ENCODE peak calls at places on chromosome X, in ten cellular contexts. E is left lung, B is IMR-90, T is heart right ventricle, N is HCT116, P is pancreas, D is lower lobe of right lung, Q is heart left ventricle, Y is psoas muscle, R is PC-3. K is an unnamed sample. For H3K4me1 and H3K36me3, the result is how much of the 10 kb centered on the place peaks cover.

GRCh38 chrX:96982159-96982558 is 98.5 kb downstream of the RPA4 start:
- ATAC-seq in T (no peak), B (no peak), Q (peak), E (no peak), R (no peak), P (no peak), Y (no peak), N (no peak), D (no peak), K (no peak)

GRCh38 chrX:37912797-37913196 is 65.4 kb upstream of the DYNLT3 start:
- ATAC-seq in R (peak), P (no peak), N (peak), T (no peak), E (no peak), D (no peak), Q (no peak), Y (no peak), B (no peak), K (no peak)

GRCh38 chrX:111519215-111519614 is 7.8 kb downstream of the SERTM2 start:
- ATAC-seq in R (no peak), B (no peak), T (no peak), E (no peak), N (no peak), P (no peak), Y (no peak), D (no peak), Q (no peak), K (no peak)

GRCh38 chrX:10414106-10414824 is 206.1 kb downstream of the MID1 start:
- ATAC-seq in D (no peak), Y (no peak), E (no peak), R (no peak), P (no peak), Q (no peak), B (no peak), N (no peak), T (no peak), K (no peak)

GRCh38 chrX:111645607-111646006 is 35.4 kb upstream of the ALG13 start:
- ATAC-seq in B (no peak), Q (no peak), R (no peak), E (no peak), Y (no peak), N (no peak), P (no peak), T (no peak), D (no peak), K (no peak)

GRCh38 chrX:11366998-11367595 is 73.9 kb downstream of the AMELX start:
- ATAC-seq in B (no peak), D (no peak), E (no peak), T (no peak), R (no peak), P (no peak), Q (no peak), N (no peak), Y (no peak), K (no peak)

GRCh38 chrX:124415115-124415798 is 68.9 kb downstream of the SH2D1A start:
- ATAC-seq in Y (no peak), N (no peak), Q (no peak), B (no peak), D (no peak), R (no peak), P (no peak), T (no peak), E (no peak), K (no peak)

GRCh38 chrX:141278306-141278705 is 36.0 kb upstream of the SPANXC start:
- ATAC-seq in Y (no peak), Q (no peak), D (peak), R (peak), T (no peak), E (peak), N (no peak), P (peak), B (peak), K (no peak)

GRCh38 chrX:45743081-45743533 is 542.4 kb upstream of the DIPK2B start:
- ATAC-seq in T (no peak), R (peak), N (peak), P (no peak), B (peak), D (peak), Q (no peak), E (no peak), Y (no peak), K (no peak)

GRCh38 chrX:68696267-68696666 is 48.8 kb downstream of the STARD8 start:
- ATAC-seq in T (no peak), B (no peak), Y (no peak), P (no peak), Q (no peak), R (no peak), N (no peak), E (no peak), D (no peak), K (no peak)
- H3K4me1 ChIP-seq in T (under half), B (under half), Y (under half), P (under half), Q (under half), R (under half), N (under half), E (under half), D (under half), K (under half)

GRCh38 chrX:71514367-71515038 is 18.4 kb upstream of the OGT start:
- ATAC-seq in Y (peak), E (no peak), R (peak), P (no peak), Q (peak), B (no peak), D (no peak), T (peak), N (no peak), K (no peak)
- TF ChIP-seq CTCF in Y (no peak), E (no peak), R (no peak), P (no peak), Q (no peak), B (no peak), D (no peak), T (no peak), N (no peak), K (no peak)

GRCh38 chrX:24208494-24209240 is 59.1 kb downstream of the ZFX start:
- ATAC-seq in P (peak), R (no peak), B (no peak), D (no peak), T (no peak), E (no peak), Y (no peak), N (no peak), Q (no peak), K (no peak)

GRCh38 chrX:24207826-24208225 is 58.3 kb downstream of the ZFX start:
- ATAC-seq in Y (no peak), N (no peak), B (peak), T (no peak), P (no peak), R (peak), E (no peak), Q (no peak), D (no peak), K (no peak)

GRCh38 chrX:24215282-24215681 is 65.8 kb downstream of the ZFX start:
- ATAC-seq in R (no peak), T (no peak), E (no peak), B (no peak), Q (no peak), N (no peak), Y (no peak), D (peak), P (no peak), K (no peak)

GRCh38 chrX:24214568-24214967 is 65.0 kb downstream of the ZFX start:
- ATAC-seq in E (no peak), Y (no peak), N (no peak), T (no peak), Q (no peak), P (no peak), D (no peak), R (no peak), B (no peak), K (no peak)

GRCh38 chrX:24210190-24210589 is 60.7 kb downstream of the ZFX start:
- ATAC-seq in Q (no peak), T (no peak), P (no peak), R (no peak), Y (no peak), E (no peak), B (no peak), N (no peak), D (no peak), K (no peak)
- H3K36me3 ChIP-seq in Q (half or more), T (half or more), P (under half), R (under half), Y (under half), E (under half), B (under half), N (under half), D (half or more), K (under half)

GRCh38 chrX:130933358-130933757 is 30.3 kb upstream of the ENOX2 start:
- ATAC-seq in D (no peak), T (no peak), Q (no peak), E (no peak), N (no peak), P (no peak), B (no peak), Y (no peak), R (no peak), K (no peak)
- H3K4me1 ChIP-seq in D (under half), T (under half), Q (under half), E (under half), N (under half), P (under half), B (under half), Y (under half), R (under half), K (under half)

GRCh38 chrX:48475774-48476577 is at the start of gene FTSJ1:
- ATAC-seq in Y (peak), N (peak), D (peak), Q (peak), T (peak), B (peak), R (peak), E (peak), P (peak), K (peak)

GRCh38 chrX:48473718-48473990 is 2.3 kb upstream of the FTSJ1 start:
- ATAC-seq in P (no peak), N (no peak), T (no peak), Y (no peak), Q (no peak), B (no peak), R (no peak), D (no peak), E (no peak), K (no peak)

GRCh38 chrX:48474127-48474526 is 1.9 kb upstream of the FTSJ1 start:
- ATAC-seq in P (no peak), Y (no peak), N (no peak), T (no peak), Q (no peak), D (no peak), B (no peak), E (no peak), R (no peak), K (no peak)

GRCh38 chrX:48475295-48475694 is 704 bp upstream of the FTSJ1 start:
- ATAC-seq in T (no peak), Q (no peak), N (peak), E (peak), R (no peak), D (no peak), P (peak), Y (no peak), B (no peak), K (no peak)

DNA sequence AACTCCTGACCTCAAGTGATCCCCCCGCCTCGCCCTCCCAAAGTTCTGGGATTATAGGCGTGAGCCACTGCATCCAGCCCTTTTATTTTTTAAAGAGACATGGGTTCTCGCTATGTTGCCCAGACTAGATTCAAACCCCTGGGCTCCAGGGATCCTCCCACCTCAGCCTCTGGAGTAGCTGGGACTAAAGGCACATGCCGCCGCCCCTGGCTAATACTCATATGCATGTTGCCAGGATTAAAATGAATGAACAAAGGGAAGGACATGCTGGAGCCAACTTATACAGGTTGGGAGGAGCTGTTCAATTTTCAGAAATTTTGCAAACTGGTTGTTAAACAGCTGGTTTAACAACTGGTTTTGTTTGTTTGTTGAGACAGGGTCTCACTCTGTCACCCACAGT is 1.4 kb upstream of the FTSJ1 start:
- ATAC-seq in B (no peak), Q (no peak), N (no peak), P (no peak), E (no peak), T (no peak), Y (no peak), D (no peak), R (no peak), K (no peak)
- TF ChIP-seq CTCF in B (no peak), Q (no peak), N (no peak), P (no peak), E (no peak), T (no peak), Y (no peak), D (no peak), R (no peak), K (no peak)

GRCh38 chrX:41145920-41146608 is 60.8 kb downstream of the USP9X start:
- ATAC-seq in D (peak), P (peak), R (peak), T (no peak), N (peak), Q (no peak), B (peak), E (peak), Y (no peak), K (no peak)
- H3K36me3 ChIP-seq in D (under half), P (under half), R (under half), T (half or more), N (under half), Q (half or more), B (under half), E (under half), Y (under half), K (under half)

DNA sequence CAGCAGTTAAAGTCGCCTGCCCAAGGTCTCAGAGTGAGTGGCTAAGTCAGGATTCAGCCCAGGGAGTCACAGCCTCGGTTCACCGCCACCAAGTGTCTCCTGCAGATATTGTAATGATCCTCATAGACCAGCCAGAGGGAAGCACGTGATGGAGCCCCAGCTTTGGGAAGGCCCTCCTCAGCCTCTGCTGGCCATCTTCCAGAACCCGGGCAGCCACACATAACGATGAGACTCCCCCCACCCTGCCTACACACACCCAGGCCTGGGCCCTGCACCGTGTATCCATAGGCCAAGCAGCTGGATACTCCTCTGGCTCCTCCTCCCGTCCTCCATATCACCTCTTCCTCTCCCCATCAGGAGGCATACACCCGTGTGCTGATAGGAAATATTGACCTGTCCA is 19.6 kb upstream of the SASH3 start:
- ATAC-seq in Y (no peak), R (peak), T (no peak), D (peak), Q (no peak), E (peak), B (no peak), P (peak), N (no peak), K (peak)
- H3K4me1 ChIP-seq in Y (under half), R (under half), T (under half), D (under half), Q (under half), E (under half), B (under half), P (under half), N (under half), K (under half)